ENCODE peak calls at places on chromosome 16, in ten cellular contexts. R is stimulated activated CD8-positive, alpha-beta memory T cell treated with anti-CD3 and anti-CD28 coated beads, Interleukin-7, amount 100 ng/mL, for 24 hours; I is CD8-positive, alpha-beta memory T cell; C is stimulated activated effector memory CD8-positive, alpha-beta T cell treated with anti-CD3 and anti-CD28 coated beads, Interleukin-12 subunit alpha, Interleukin-12 subunit beta, amount 100 ng/mL, for 72 hours; J is H9; K is T-helper 9 cell; P is mucosa of gallbladder; N is activated naive CD4-positive, alpha-beta T cell; Z is T follicular helper cell; A is neural progenitor cell. S is an unnamed sample.

GRCh38 chr16:84098939-84099338 is 17.8 kb downstream of the MBTPS1 start:
- DNase-seq in R (no peak), I (no peak), C (no peak), J (no peak), K (no peak), P (no peak), N (no peak), Z (no peak), A (no peak), S (no peak)

GRCh38 chr16:86033971-86034370 is 135.0 kb downstream of the IRF8 start:
- DNase-seq in R (no peak), I (no peak), C (no peak), J (no peak), K (no peak), P (no peak), N (no peak), Z (no peak), A (no peak), S (no peak)

GRCh38 chr16:84732674-84733352 is 33.0 kb downstream of the USP10 start:
- DNase-seq in R (no peak), I (no peak), C (no peak), J (no peak), K (no peak), P (no peak), N (no peak), Z (no peak), A (no peak), S (no peak)

GRCh38 chr16:29302976-29303375 is 103.5 kb downstream of the NPIPB11 start:
- DNase-seq in R (no peak), I (no peak), C (no peak), J (no peak), K (no peak), P (no peak), N (no peak), Z (no peak), A (no peak), S (no peak)

GRCh38 chr16:84407588-84408313 is 39.4 kb downstream of the ATP2C2 start:
- DNase-seq in R (no peak), I (no peak), C (no peak), J (no peak), K (no peak), P (no peak), N (no peak), Z (no peak), A (no peak), S (no peak)

GRCh38 chr16:79209308-79209707 is 391.2 kb downstream of the MAF start:
- DNase-seq in R (no peak), I (no peak), C (no peak), J (no peak), K (no peak), P (no peak), N (no peak), Z (no peak), A (no peak), S (no peak)

GRCh38 chr16:65524997-65525396 is 403.1 kb upstream of the CDH11 start:
- DNase-seq in R (no peak), I (no peak), C (no peak), J (no peak), K (no peak), P (no peak), N (no peak), Z (no peak), A (no peak), S (no peak)

GRCh38 chr16:66923247-66923851 is 2.0 kb downstream of the RRAD start:
- DNase-seq in R (no peak), I (no peak), C (no peak), J (no peak), K (no peak), P (no peak), N (no peak), Z (no peak), A (no peak), S (no peak)

GRCh38 chr16:78210305-78210704 is 110.9 kb downstream of the WWOX start:
- DNase-seq in R (no peak), I (no peak), C (no peak), J (no peak), K (no peak), P (no peak), N (no peak), Z (no peak), A (peak), S (no peak)

GRCh38 chr16:27181020-27181419 is 22.3 kb upstream of the KDM8 start:
- DNase-seq in R (no peak), I (no peak), C (no peak), J (peak), K (no peak), P (no peak), N (no peak), Z (no peak), A (no peak), S (no peak)

GRCh38 chr16:10661737-10662136 is 33.0 kb downstream of the TEKT5 start:
- DNase-seq in R (no peak), I (no peak), C (no peak), J (no peak), K (no peak), P (no peak), N (no peak), Z (no peak), A (no peak), S (no peak)

GRCh38 chr16:3564889-3565141 is 12.4 kb downstream of the NLRC3 start:
- DNase-seq in R (no peak), I (no peak), C (no peak), J (no peak), K (no peak), P (no peak), N (no peak), Z (no peak), A (no peak), S (no peak)

GRCh38 chr16:88527186-88527936 is 42.8 kb upstream of the ZC3H18 start:
- DNase-seq in R (no peak), I (peak), C (peak), J (peak), K (peak), P (peak), N (peak), Z (peak), A (peak), S (peak)

GRCh38 chr16:85460983-85461813 is 151.9 kb upstream of the GSE1 start:
- DNase-seq in R (no peak), I (no peak), C (no peak), J (no peak), K (no peak), P (no peak), N (no peak), Z (no peak), A (peak), S (no peak)

GRCh38 chr16:18802755-18803218 is 1.4 kb upstream of the ARL6IP1 start:
- DNase-seq in R (no peak), I (no peak), C (no peak), J (no peak), K (no peak), P (no peak), N (no peak), Z (no peak), A (no peak), S (no peak)

GRCh38 chr16:24848065-24848464 is 2.3 kb downstream of the SLC5A11 start:
- DNase-seq in R (no peak), I (no peak), C (no peak), J (no peak), K (no peak), P (no peak), N (no peak), Z (no peak), A (no peak), S (no peak)

GRCh38 chr16:69490707-69491324 is 66.4 kb downstream of the CYB5B start:
- DNase-seq in R (no peak), I (no peak), C (no peak), J (no peak), K (no peak), P (no peak), N (no peak), Z (no peak), A (no peak), S (no peak)

GRCh38 chr16:53502331-53503269 is at the start of gene AKTIP:
- DNase-seq in R (no peak), I (peak), C (no peak), J (peak), K (peak), P (peak), N (no peak), Z (no peak), A (peak), S (no peak)

GRCh38 chr16:56861092-56861610 is 3.9 kb upstream of the SLC12A3 start:
- DNase-seq in R (no peak), I (no peak), C (no peak), J (no peak), K (no peak), P (no peak), N (no peak), Z (no peak), A (peak), S (no peak)

GRCh38 chr16:17768257-17768656 is 297.5 kb upstream of the XYLT1 start:
- DNase-seq in R (no peak), I (no peak), C (no peak), J (no peak), K (no peak), P (no peak), N (no peak), Z (no peak), A (no peak), S (no peak)

GRCh38 chr16:48622456-48623303 is 12.7 kb upstream of the N4BP1 start:
- DNase-seq in R (no peak), I (no peak), C (no peak), J (no peak), K (no peak), P (peak), N (no peak), Z (no peak), A (no peak), S (no peak)

GRCh38 chr16:595942-596735 is 6.3 kb downstream of the RAB40C start:
- DNase-seq in R (no peak), I (no peak), C (no peak), J (no peak), K (no peak), P (peak), N (no peak), Z (no peak), A (no peak), S (no peak)

GRCh38 chr16:1724491-1724890 is 18.5 kb downstream of the MAPK8IP3 start:
- DNase-seq in R (no peak), I (no peak), C (no peak), J (no peak), K (no peak), P (no peak), N (no peak), Z (no peak), A (no peak), S (no peak)

GRCh38 chr16:24052466-24053324 is 203.4 kb upstream of the CACNG3 start:
- DNase-seq in R (no peak), I (no peak), C (no peak), J (no peak), K (no peak), P (no peak), N (no peak), Z (no peak), A (no peak), S (no peak)

GRCh38 chr16:89639385-89639784 is 18.1 kb downstream of the CHMP1A start:
- DNase-seq in R (no peak), I (no peak), C (no peak), J (no peak), K (no peak), P (no peak), N (no peak), Z (no peak), A (no peak), S (no peak)

GRCh38 chr16:3173892-3174617 is 13.9 kb upstream of the OR1F1 start:
- DNase-seq in R (no peak), I (no peak), C (peak), J (peak), K (no peak), P (no peak), N (no peak), Z (no peak), A (peak), S (no peak)

GRCh38 chr16:75256059-75256870 is 4.8 kb upstream of the BCAR1 start:
- DNase-seq in R (no peak), I (no peak), C (no peak), J (peak), K (no peak), P (no peak), N (no peak), Z (no peak), A (no peak), S (no peak)

GRCh38 chr16:86942469-86943175 is 364.3 kb downstream of the FOXL1 start:
- DNase-seq in R (no peak), I (no peak), C (no peak), J (no peak), K (no peak), P (no peak), N (no peak), Z (no peak), A (no peak), S (no peak)

GRCh38 chr16:82093901-82094300 is 58.8 kb downstream of the HSD17B2 start:
- DNase-seq in R (no peak), I (no peak), C (no peak), J (no peak), K (no peak), P (no peak), N (no peak), Z (no peak), A (no peak), S (no peak)

GRCh38 chr16:13909069-13909468 is 10.9 kb upstream of the ERCC4 start:
- DNase-seq in R (no peak), I (no peak), C (no peak), J (no peak), K (no peak), P (no peak), N (no peak), Z (no peak), A (no peak), S (no peak)

GRCh38 chr16:4659363-4660353 is 33.7 kb upstream of the NUDT16L1 start:
- DNase-seq in R (no peak), I (no peak), C (no peak), J (no peak), K (no peak), P (no peak), N (no peak), Z (no peak), A (no peak), S (no peak)

GRCh38 chr16:19831678-19832077 is 53.0 kb downstream of the GPRC5B start:
- DNase-seq in R (no peak), I (no peak), C (no peak), J (no peak), K (no peak), P (no peak), N (no peak), Z (no peak), A (no peak), S (no peak)

GRCh38 chr16:78538284-78538683 is 438.8 kb downstream of the WWOX start:
- DNase-seq in R (no peak), I (no peak), C (no peak), J (no peak), K (no peak), P (no peak), N (no peak), Z (no peak), A (no peak), S (no peak)

S was measured in activated effector memory CD4-positive, alpha-beta T cell treated with Interleukin-2 at 50 U/mL for 16 hours.